ENCODE peak calls at places on chromosome 20, in ten cellular contexts. O is brain microvascular endothelial cell, T is A673, P is BJ, E is hepatocyte, G is lower leg skin, D is choroid plexus epithelial cell, H is cardiac muscle cell, Y is foreskin fibroblast, C is left ventricle myocardium inferior. B is an unnamed sample.

GRCh38 chr20:25553819-25554296 is 31.5 kb downstream of the NINL start:
- DNase-seq in O (peak), T (peak), P (no peak), E (peak), G (no peak), D (peak), H (no peak), Y (peak), C (no peak), B (no peak)

GRCh38 chr20:62914970-62915457 is 11.3 kb downstream of the DIDO1 start:
- DNase-seq in O (peak), T (peak), P (no peak), E (no peak), G (no peak), D (peak), H (peak), Y (no peak), C (no peak), B (no peak)

GRCh38 chr20:16262594-16262993 is 310.7 kb downstream of the KIF16B start:
- DNase-seq in O (no peak), T (no peak), P (no peak), E (no peak), G (peak), D (peak), H (no peak), Y (no peak), C (no peak), B (no peak)

GRCh38 chr20:48492188-48493070 is 335.4 kb downstream of the PREX1 start:
- DNase-seq in O (no peak), T (no peak), P (no peak), E (no peak), G (peak), D (no peak), H (no peak), Y (no peak), C (no peak), B (no peak)

GRCh38 chr20:50478162-50479036 is 31.8 kb upstream of the PTPN1 start:
- DNase-seq in O (peak), T (peak), P (no peak), E (peak), G (peak), D (peak), H (peak), Y (peak), C (peak), B (no peak)

GRCh38 chr20:1888796-1889463 is 6.3 kb upstream of the SIRPA start:
- DNase-seq in O (no peak), T (peak), P (no peak), E (peak), G (no peak), D (peak), H (no peak), Y (no peak), C (no peak), B (no peak)

GRCh38 chr20:19045366-19045765 is 167.1 kb upstream of the SLC24A3 start:
- DNase-seq in O (no peak), T (peak), P (no peak), E (no peak), G (no peak), D (no peak), H (no peak), Y (no peak), C (no peak), B (no peak)

GRCh38 chr20:1933465-1933870 is 38.3 kb downstream of the SIRPA start:
- DNase-seq in O (no peak), T (no peak), P (no peak), E (peak), G (peak), D (no peak), H (peak), Y (peak), C (peak), B (no peak)

GRCh38 chr20:56207656-56208055 is 40.9 kb upstream of the MC3R start:
- DNase-seq in O (no peak), T (no peak), P (no peak), E (no peak), G (peak), D (no peak), H (no peak), Y (no peak), C (no peak), B (no peak)

GRCh38 chr20:13028001-13028400 is 19.2 kb downstream of the SPTLC3 start:
- DNase-seq in O (peak), T (peak), P (no peak), E (no peak), G (no peak), D (peak), H (no peak), Y (no peak), C (no peak), B (no peak)

GRCh38 chr20:341682-342081 is 5.2 kb upstream of the NRSN2 start:
- DNase-seq in O (peak), T (peak), P (no peak), E (peak), G (no peak), D (peak), H (no peak), Y (peak), C (no peak), B (no peak)
- H3K4me3 ChIP-seq in O (no peak), T (no peak), P (no peak), E (no peak), G (no peak), D (no peak), H (no peak), Y (no peak), C (no peak), B (no peak)

DNA sequence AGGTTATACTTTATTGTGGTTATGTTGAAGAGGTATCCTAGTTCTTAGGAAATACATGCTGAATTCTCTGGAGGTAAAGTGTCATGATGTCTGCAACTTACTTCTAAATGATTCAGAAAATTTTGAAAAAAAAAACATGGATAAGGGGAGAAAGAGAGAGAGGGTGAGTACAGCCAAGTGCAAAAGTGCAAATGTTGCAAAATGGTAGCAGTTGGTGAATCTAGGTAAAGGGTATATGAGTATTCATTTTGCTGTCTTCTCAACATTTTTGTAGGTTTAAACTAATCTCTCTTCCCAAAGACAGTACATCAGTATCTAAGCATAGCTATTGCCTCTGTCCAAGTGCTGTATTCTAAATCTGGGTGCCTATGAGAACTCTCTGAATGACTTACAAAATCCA is 579.4 kb upstream of the CHD6 start:
- DNase-seq in O (no peak), T (no peak), P (no peak), E (no peak), G (no peak), D (no peak), H (no peak), Y (no peak), C (no peak), B (no peak)
- H3K4me3 ChIP-seq in O (no peak), T (no peak), P (no peak), E (no peak), G (no peak), D (no peak), H (no peak), Y (no peak), C (no peak), B (no peak)

GRCh38 chr20:58175836-58176235 is 52.6 kb downstream of the ANKRD60 start:
- DNase-seq in O (no peak), T (no peak), P (no peak), E (no peak), G (no peak), D (no peak), H (no peak), Y (no peak), C (no peak), B (no peak)

GRCh38 chr20:58182521-58183140 is 45.8 kb downstream of the ANKRD60 start:
- DNase-seq in O (no peak), T (no peak), P (no peak), E (no peak), G (no peak), D (no peak), H (no peak), Y (no peak), C (no peak), B (no peak)

GRCh38 chr20:58179432-58180099 is 48.9 kb downstream of the ANKRD60 start:
- DNase-seq in O (peak), T (peak), P (no peak), E (peak), G (peak), D (peak), H (peak), Y (peak), C (peak), B (no peak)

GRCh38 chr20:58177799-58178198 is 50.7 kb downstream of the ANKRD60 start:
- DNase-seq in O (no peak), T (no peak), P (no peak), E (no peak), G (peak), D (no peak), H (no peak), Y (no peak), C (no peak), B (no peak)

DNA sequence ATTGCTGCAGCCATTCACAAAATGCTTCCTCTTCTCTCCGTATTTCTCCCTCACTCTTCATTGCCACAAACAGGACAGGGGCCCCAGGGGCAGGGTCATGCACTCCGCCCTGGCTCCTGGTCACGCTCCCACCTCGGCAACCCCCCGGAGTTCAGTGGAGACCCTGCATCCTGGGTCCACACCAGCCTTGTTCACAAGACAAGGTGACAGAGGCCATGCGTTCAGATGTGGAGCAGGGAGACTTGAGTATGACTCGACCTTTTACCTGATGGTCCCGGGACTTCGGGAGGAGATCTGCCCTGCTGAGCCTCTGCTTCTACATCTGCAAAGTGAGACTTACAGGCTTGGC is 49.4 kb downstream of the ANKRD60 start:
- DNase-seq in O (no peak), T (no peak), P (no peak), E (no peak), G (no peak), D (no peak), H (no peak), Y (no peak), C (no peak), B (no peak)
- H3K4me3 ChIP-seq in O (no peak), T (peak), P (no peak), E (no peak), G (no peak), D (no peak), H (no peak), Y (no peak), C (peak), B (no peak)

DNA sequence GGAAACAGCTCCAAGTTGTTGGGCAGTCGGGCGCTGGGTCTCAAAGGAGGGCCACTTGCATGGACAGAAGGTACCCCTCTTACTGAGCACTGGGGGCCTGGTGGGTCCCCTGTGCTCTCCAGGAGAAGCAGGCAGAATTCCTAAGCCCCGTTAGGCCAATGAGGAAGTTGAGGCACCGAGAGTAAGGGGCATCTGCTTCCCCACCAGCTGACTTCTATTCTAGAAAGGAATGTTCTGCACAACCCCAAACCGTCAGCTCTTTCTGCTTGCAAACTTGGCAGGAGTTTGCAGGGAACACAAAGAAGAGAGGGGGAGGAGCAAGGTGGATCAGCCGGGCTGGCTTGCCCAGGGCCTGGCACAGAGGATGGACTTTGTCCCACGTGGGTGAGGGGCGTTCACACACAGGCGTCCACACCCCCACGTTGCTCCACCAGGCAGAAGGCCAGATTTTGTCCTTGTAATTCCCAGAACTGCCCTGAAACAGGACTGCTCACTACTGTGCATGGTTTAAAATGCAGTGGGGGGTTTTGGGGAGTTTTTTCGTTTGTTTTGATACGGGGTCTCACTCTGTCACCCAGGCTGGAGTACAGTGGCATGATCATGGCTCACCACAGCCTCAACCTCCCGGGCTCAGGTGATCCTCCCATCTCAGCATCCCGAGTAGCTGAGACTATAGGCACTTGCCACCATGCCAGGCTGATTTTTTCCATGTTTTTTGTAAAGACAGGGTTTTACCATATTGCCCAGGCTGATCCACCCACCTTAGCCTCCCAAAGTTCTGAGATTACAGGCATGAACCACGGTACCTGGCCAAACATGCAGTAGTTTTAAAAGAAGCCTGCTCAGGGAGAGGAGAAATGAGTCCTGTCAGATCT is 93.3 kb downstream of the SNX5 start:
- DNase-seq in O (no peak), T (no peak), P (no peak), E (peak), G (peak), D (peak), H (no peak), Y (peak), C (peak), B (peak)
- H3K4me3 ChIP-seq in O (no peak), T (no peak), P (no peak), E (no peak), G (no peak), D (no peak), H (no peak), Y (no peak), C (no peak), B (no peak)

GRCh38 chr20:57651977-57652864 is 32.0 kb upstream of the ZBP1 start:
- DNase-seq in O (no peak), T (no peak), P (no peak), E (peak), G (peak), D (no peak), H (no peak), Y (no peak), C (no peak), B (no peak)
- H3K4me3 ChIP-seq in O (no peak), T (no peak), P (no peak), E (no peak), G (no peak), D (no peak), H (no peak), Y (no peak), C (no peak), B (no peak)

DNA sequence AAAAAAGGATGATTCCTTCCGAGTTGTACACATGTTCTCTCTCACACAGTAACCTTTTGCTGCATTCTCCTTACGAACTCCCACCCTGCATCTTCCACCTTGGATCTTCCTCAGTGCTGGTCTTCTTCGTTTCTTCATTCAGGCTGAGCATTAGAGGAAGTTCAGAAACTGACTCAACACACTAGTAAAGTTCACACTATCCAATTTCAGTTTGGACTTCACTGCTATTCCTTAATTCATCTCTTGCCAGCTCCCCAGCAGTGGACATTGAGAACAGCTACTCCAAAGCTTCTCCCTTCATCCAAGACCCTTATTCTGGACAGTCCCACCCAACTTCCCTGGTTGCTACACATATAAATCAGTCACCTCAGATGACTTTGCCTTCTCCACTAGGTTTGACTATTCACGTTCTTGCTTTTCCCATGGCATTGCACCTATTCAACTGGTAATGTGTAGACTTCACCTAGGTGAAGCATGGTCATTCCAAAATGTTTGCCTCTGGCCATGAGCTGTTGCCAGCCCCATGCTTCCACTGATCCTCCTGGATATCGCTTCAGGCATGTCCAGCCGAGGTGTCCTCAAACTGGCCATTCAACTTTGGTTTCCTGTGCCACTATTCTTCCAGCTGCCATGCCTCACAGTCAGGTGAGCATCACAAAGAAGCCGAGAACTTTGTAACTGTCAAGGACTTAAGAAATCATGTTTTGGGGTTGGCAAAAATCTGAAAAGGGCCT is 103.9 kb upstream of the EMILIN3 start:
- DNase-seq in O (no peak), T (no peak), P (no peak), E (no peak), G (no peak), D (no peak), H (no peak), Y (no peak), C (no peak), B (no peak)
- H3K4me3 ChIP-seq in O (no peak), T (no peak), P (no peak), E (no peak), G (no peak), D (no peak), H (no peak), Y (no peak), C (no peak), B (no peak)

GRCh38 chr20:11687546-11688292 is 230.0 kb upstream of the BTBD3 start:
- DNase-seq in O (no peak), T (no peak), P (no peak), E (peak), G (no peak), D (no peak), H (no peak), Y (no peak), C (no peak), B (peak)
- H3K4me3 ChIP-seq in O (no peak), T (no peak), P (no peak), E (peak), G (no peak), D (no peak), H (no peak), Y (no peak), C (no peak), B (peak)